ENCODE peak calls at places on chromosomes 6 and 20, in five cellular contexts. A is HCT116, C is thoracic aorta, N is neural progenitor cell, I is small intestine. P is an unnamed sample.

GRCh38 chr20:50263831-50264230 is 73.2 kb downstream of the CEBPB start:
- DNase-seq in N (no peak), I (no peak), C (no peak), A (no peak), P (no peak)

GRCh38 chr6:166640342-166641043 is 13.4 kb upstream of the RPS6KA2 start:
- DNase-seq in A (no peak), N (no peak), I (no peak), C (no peak), P (no peak)

GRCh38 chr6:126267621-126268020 is 72.3 kb upstream of the CENPW start:
- DNase-seq in C (no peak), A (no peak), N (no peak), I (no peak), P (peak; percentile 7)

GRCh38 chr6:113351183-113351834 is 505.8 kb upstream of the MARCKS start:
- DNase-seq in I (no peak), N (no peak), A (no peak), C (no peak), P (no peak)

GRCh38 chr6:21733311-21733710 is 139.8 kb downstream of the SOX4 start:
- DNase-seq in A (no peak), N (no peak), C (no peak), I (no peak), P (no peak)

GRCh38 chr6:39114707-39115599 is at the start of gene SAYSD1:
- DNase-seq in A (peak; percentile 78), I (peak; percentile 94), N (peak; percentile 99), C (peak; percentile 53), P (peak; percentile 91)

GRCh38 chr6:14871196-14871595 is 374.7 kb upstream of the JARID2 start:
- DNase-seq in I (no peak), C (no peak), N (no peak), A (no peak), P (no peak)

GRCh38 chr6:26537160-26537845 is 863 bp upstream of the HMGN4 start:
- DNase-seq in N (peak; percentile 91), A (peak; percentile 92), I (peak; percentile 90), C (peak; percentile 80), P (peak; percentile 95)

GRCh38 chr6:142822383-142822782 is 122.6 kb downstream of the HIVEP2 start:
- DNase-seq in N (no peak), A (no peak), C (no peak), I (no peak), P (no peak)

GRCh38 chr6:41353333-41353732 is 17.9 kb downstream of the NCR2 start:
- DNase-seq in C (no peak), I (no peak), N (no peak), A (no peak), P (no peak)

GRCh38 chr6:30834643-30835042 is 49.7 kb upstream of the DDR1 start:
- DNase-seq in I (no peak), C (no peak), A (no peak), N (no peak), P (no peak)

GRCh38 chr6:3425574-3425973 is 31.3 kb downstream of the SLC22A23 start:
- DNase-seq in C (no peak), I (no peak), A (no peak), N (no peak), P (no peak)

GRCh38 chr20:23585808-23586734 is 17.8 kb upstream of the CST9L start:
- DNase-seq in A (no peak), I (no peak), C (no peak), N (no peak), P (no peak)

GRCh38 chr20:23584434-23585199 is 16.3 kb upstream of the CST9L start:
- DNase-seq in A (no peak), C (no peak), N (no peak), I (no peak), P (no peak)

GRCh38 chr20:23583526-23583925 is 15.2 kb upstream of the CST9L start:
- DNase-seq in I (no peak), N (no peak), C (no peak), A (no peak), P (no peak)

GRCh38 chr20:23586735-23587525 is 18.6 kb upstream of the CST9L start:
- DNase-seq in N (no peak), I (no peak), C (no peak), A (no peak), P (no peak)

GRCh38 chr20:23585449-23585807 is 17.1 kb upstream of the CST9L start:
- DNase-seq in N (no peak), I (no peak), A (no peak), C (no peak), P (no peak)
- H3K4me1 ChIP-seq in N (no peaks in the 10 kb centered on the region), I (no peaks in the 10 kb centered on the region), A (no peaks in the 10 kb centered on the region), C (no peaks in the 10 kb centered on the region), P (no peaks in the 10 kb centered on the region)

GRCh38 chr20:23654005-23654404 is 16.2 kb upstream of the CST3 start:
- DNase-seq in A (no peak), C (no peak), N (no peak), I (no peak), P (no peak)

GRCh38 chr20:23656372-23656771 is 18.6 kb upstream of the CST3 start:
- DNase-seq in A (no peak), I (no peak), C (no peak), N (no peak), P (no peak)

GRCh38 chr20:23654722-23655121 is 17.0 kb upstream of the CST3 start:
- DNase-seq in C (no peak), A (no peak), N (no peak), I (no peak), P (no peak)

GRCh38 chr20:23657202-23657601 is 19.4 kb upstream of the CST3 start:
- DNase-seq in C (no peak), I (no peak), A (no peak), N (no peak), P (no peak)

GRCh38 chr20:23655551-23656211 is 17.9 kb upstream of the CST3 start:
- DNase-seq in I (no peak), N (no peak), A (no peak), C (no peak), P (no peak)
- H3K4me3 ChIP-seq in I (no peak overlapping the region), N (no peak overlapping the region), A (no peak overlapping the region), C (peak overlapping the region; percentile 36), P (no peak overlapping the region)

DNA sequence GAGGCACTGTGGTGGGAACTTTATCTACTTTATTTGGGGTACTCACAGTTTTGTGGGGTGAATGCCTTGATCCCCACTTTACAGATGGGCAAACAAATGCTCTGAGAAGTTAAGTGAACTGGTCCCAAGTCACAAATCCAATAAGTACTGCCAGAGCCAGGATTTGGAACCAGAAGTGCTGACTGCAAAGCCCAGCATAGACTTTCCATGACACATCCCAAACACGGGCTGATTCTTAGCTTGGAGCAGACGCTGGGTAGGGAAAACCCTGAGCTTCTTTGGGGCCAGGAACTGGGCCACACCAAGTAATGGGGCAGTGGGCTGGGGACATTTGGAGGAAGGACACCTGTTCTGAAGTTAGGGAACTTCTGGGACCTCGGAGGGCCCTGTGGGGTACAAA is 20.3 kb downstream of the RIN2 start:
- DNase-seq in C (no peak), N (no peak), I (no peak), A (no peak), P (no peak)
- H3K4me1 ChIP-seq in C (peaks cover 39% of the 10 kb centered on the region), N (peaks cover 22% of the 10 kb centered on the region), I (peaks cover 15% of the 10 kb centered on the region), A (no peaks in the 10 kb centered on the region), P (peaks cover 29% of the 10 kb centered on the region)

GRCh38 chr20:22531056-22531615 is 53.2 kb downstream of the FOXA2 start:
- DNase-seq in C (no peak), I (no peak), A (no peak), N (no peak), P (no peak)
- H3K4me3 ChIP-seq in C (no peak overlapping the region), I (no peak overlapping the region), A (no peak overlapping the region), N (no peak overlapping the region), P (no peak overlapping the region)

DNA sequence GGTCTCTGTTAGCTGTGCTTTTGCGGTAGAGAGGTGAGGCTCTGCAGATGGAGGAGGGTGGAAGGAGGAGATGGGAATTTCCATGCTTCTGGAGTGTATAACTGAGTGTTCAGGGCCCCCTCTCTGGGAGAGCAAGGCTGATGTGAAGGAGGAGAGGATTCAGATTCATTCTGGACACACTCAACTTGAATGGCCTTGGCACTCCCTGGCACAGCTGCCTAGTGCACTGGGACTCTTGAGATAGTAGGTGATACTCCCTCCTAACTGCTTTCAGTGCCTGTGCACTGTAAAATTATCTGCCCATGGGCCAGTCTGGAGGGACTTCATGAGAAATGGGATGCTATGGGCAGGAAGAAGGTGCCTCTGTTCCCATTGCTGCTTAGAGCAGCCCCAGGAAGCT is 54.2 kb upstream of the MYL9 start:
- DNase-seq in C (no peak), I (no peak), A (no peak), N (no peak), P (no peak)
- H3K4me1 ChIP-seq in C (peaks cover 100% of the 10 kb centered on the region), I (peaks cover 5% of the 10 kb centered on the region), A (no peaks in the 10 kb centered on the region), N (no peaks in the 10 kb centered on the region), P (peaks cover 37% of the 10 kb centered on the region)

GRCh38 chr6:128275681-128276080 is 244.7 kb downstream of the PTPRK start:
- DNase-seq in I (no peak), C (no peak), A (no peak), N (no peak), P (no peak)
- H3K4me3 ChIP-seq in I (no peak overlapping the region), C (no peak overlapping the region), A (no peak overlapping the region), N (no peak overlapping the region), P (no peak overlapping the region)

GRCh38 chr6:117489003-117489402 is 6.5 kb downstream of the DCBLD1 start:
- DNase-seq in N (no peak), C (no peak), I (no peak), A (no peak), P (no peak)
- H3K4me1 ChIP-seq in N (no peaks in the 10 kb centered on the region), C (peaks cover 9% of the 10 kb centered on the region), I (no peaks in the 10 kb centered on the region), A (peaks cover 7% of the 10 kb centered on the region), P (no peaks in the 10 kb centered on the region)

GRCh38 chr20:63979549-63980316 is at the start of gene SAMD10:
- DNase-seq in I (peak; percentile 44), N (peak; percentile 84), C (no peak), A (no peak), P (no peak)

GRCh38 chr20:63978319-63979220 is 872 bp downstream of the SAMD10 start:
- DNase-seq in I (peak; percentile 78), N (peak; percentile 83), A (no peak), C (no peak), P (peak; percentile 18)

GRCh38 chr20:63979221-63979548 is 257 bp downstream of the SAMD10 start:
- DNase-seq in A (no peak), I (no peak), C (no peak), N (peak; percentile 45), P (no peak)

GRCh38 chr20:63976980-63977391 is 2.5 kb downstream of the SAMD10 start:
- DNase-seq in N (no peak), A (no peak), I (no peak), C (no peak), P (no peak)

DNA sequence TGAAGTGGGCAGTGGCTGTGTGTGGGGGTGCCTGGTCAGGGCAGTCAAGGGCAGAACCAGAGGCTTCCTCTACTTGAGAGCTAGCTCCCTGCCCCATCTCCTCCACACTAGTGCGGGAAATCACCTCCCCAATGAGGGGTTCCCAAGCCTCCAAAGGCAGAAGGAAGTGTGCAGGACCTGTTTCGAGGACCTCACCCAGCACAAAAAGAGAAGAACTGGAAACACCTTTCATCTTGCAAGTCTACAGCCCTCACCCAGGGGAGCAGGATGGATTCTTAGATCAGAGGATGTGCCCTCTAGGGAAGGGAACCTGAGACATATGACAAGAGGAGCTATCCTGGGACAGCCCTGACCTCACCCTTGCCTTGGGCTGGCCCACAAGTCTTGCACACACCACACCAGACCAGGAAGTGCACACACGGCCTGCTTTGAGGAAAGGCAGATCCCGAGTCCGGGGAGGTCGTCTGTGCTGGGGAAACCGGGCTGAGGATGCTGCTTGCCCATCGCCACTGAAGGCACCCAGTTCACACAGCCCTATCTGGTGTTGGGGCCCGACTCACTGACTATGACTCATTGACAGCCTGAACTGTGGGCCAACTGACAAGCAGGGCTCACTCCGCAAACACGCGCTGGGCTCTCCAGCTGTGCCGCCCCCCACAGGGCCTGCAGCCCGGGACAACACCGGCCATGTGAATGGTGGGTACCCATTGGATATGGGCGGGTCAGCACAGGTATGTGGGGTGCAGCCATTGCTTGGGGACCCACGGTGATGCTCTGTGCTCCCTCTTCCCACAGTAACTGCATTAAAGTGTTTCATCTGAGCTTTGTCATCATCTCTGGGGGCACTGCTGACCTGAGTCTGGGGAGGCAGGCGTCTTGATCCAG is 1.8 kb downstream of the SAMD10 start:
- DNase-seq in A (no peak), N (no peak), C (no peak), I (peak; percentile 29), P (peak; percentile 68)
- H3K4me3 ChIP-seq in A (peak overlapping the region; percentile 76), N (no peak overlapping the region), C (no peak overlapping the region), I (no peak overlapping the region), P (no peak overlapping the region)

P was measured in SJCRH30.